ENCODE peak calls at places on chromosomes 3 and 15, in six cellular contexts. K, P, Z, D, L and Y are unnamed samples.

GRCh38 chr15:68599560-68600071 is 20.8 kb downstream of the CORO2B start:
- DNase-seq in P (no peak), D (peak), Z (peak), L (peak), K (peak), Y (no peak)

GRCh38 chr15:91022832-91023129 is 387 bp upstream of the VPS33B start:
- DNase-seq in D (no peak), K (no peak), Z (no peak), P (no peak), L (no peak), Y (no peak)

GRCh38 chr15:70538278-70538677 is 225.1 kb downstream of the UACA start:
- DNase-seq in K (no peak), P (no peak), D (no peak), L (no peak), Z (no peak), Y (no peak)

GRCh38 chr3:157429703-157430102 is 6.9 kb upstream of the PTX3 start:
- DNase-seq in K (peak), P (no peak), Z (no peak), D (no peak), L (no peak), Y (peak)

GRCh38 chr3:191141728-191142127 is 57.3 kb upstream of the OSTN start:
- DNase-seq in Z (peak), P (no peak), L (peak), D (no peak), K (peak), Y (no peak)

GRCh38 chr3:171309906-171310359 is 150.3 kb downstream of the TNIK start:
- DNase-seq in P (no peak), K (peak), D (no peak), L (no peak), Z (no peak), Y (no peak)

GRCh38 chr3:127764841-127765362 is 57.4 kb downstream of the MGLL start:
- DNase-seq in P (no peak), Z (no peak), K (peak), D (no peak), L (no peak), Y (no peak)

GRCh38 chr15:48925714-48926223 is 38.0 kb downstream of the SHC4 start:
- DNase-seq in Z (no peak), K (peak), P (no peak), L (peak), D (no peak), Y (peak)

GRCh38 chr15:70494861-70495571 is 268.3 kb downstream of the UACA start:
- DNase-seq in L (peak), P (no peak), K (peak), Z (peak), D (no peak), Y (peak)

GRCh38 chr3:57803647-57804081 is 47.6 kb downstream of the SLMAP start:
- DNase-seq in L (peak), K (peak), P (no peak), Z (peak), D (no peak), Y (no peak)

GRCh38 chr3:109356442-109357155 is 19.3 kb upstream of the DPPA4 start:
- DNase-seq in P (no peak), D (no peak), Z (no peak), K (no peak), L (no peak), Y (no peak)

GRCh38 chr3:13563911-13564310 is 15.0 kb downstream of the FBLN2 start:
- DNase-seq in P (no peak), D (no peak), Z (no peak), L (no peak), K (no peak), Y (no peak)

GRCh38 chr3:170414202-170414663 is 4.4 kb upstream of the CLDN11 start:
- DNase-seq in Z (peak), K (peak), D (peak), P (no peak), L (peak), Y (peak)

GRCh38 chr15:66570327-66570726 is 4.5 kb upstream of the LCTL start:
- DNase-seq in D (no peak), P (no peak), L (no peak), Z (no peak), K (no peak), Y (no peak)

GRCh38 chr3:105253225-105253624 is 113.5 kb upstream of the ALCAM start:
- DNase-seq in D (no peak), L (no peak), K (no peak), P (no peak), Z (peak), Y (no peak)

GRCh38 chr15:96448923-96449322 is 118.4 kb downstream of the NR2F2 start:
- DNase-seq in K (no peak), D (no peak), L (no peak), P (no peak), Z (no peak), Y (no peak)

GRCh38 chr3:24306518-24306917 is 188.1 kb downstream of the THRB start:
- DNase-seq in P (no peak), L (no peak), K (no peak), D (no peak), Z (no peak), Y (no peak)

GRCh38 chr3:118080886-118081285 is 953.8 kb downstream of the IGSF11 start:
- DNase-seq in P (no peak), K (no peak), Z (no peak), L (no peak), D (no peak), Y (no peak)

GRCh38 chr15:94586099-94586498 is 354.7 kb downstream of the MCTP2 start:
- DNase-seq in Z (no peak), P (no peak), D (no peak), K (no peak), L (no peak), Y (no peak)

GRCh38 chr3:76107935-76108570 is 322.7 kb upstream of the ZNF717 start:
- DNase-seq in D (peak), Z (no peak), K (peak), L (no peak), P (no peak), Y (peak)

GRCh38 chr3:148902173-148902791 is 37.2 kb downstream of the CPA3 start:
- DNase-seq in D (no peak), P (no peak), Z (peak), L (peak), K (peak), Y (no peak)

GRCh38 chr3:125622381-125622788 is 27.1 kb upstream of the OSBPL11 start:
- DNase-seq in Z (peak), D (no peak), P (no peak), K (no peak), L (no peak), Y (no peak)

GRCh38 chr15:38844683-38845195 is 280.1 kb upstream of the RASGRP1 start:
- DNase-seq in K (no peak), L (no peak), P (no peak), D (no peak), Z (no peak), Y (no peak)

GRCh38 chr3:123353852-123354238 is 95.0 kb downstream of the ADCY5 start:
- DNase-seq in P (no peak), L (peak), K (no peak), D (no peak), Z (no peak), Y (no peak)

GRCh38 chr3:146464783-146465182 is 4.6 kb downstream of the PLSCR2 start:
- DNase-seq in D (no peak), K (no peak), Z (no peak), P (no peak), L (no peak), Y (no peak)

GRCh38 chr3:58324675-58325390 is 7.9 kb upstream of the PXK start:
- DNase-seq in K (no peak), D (no peak), L (no peak), P (no peak), Z (no peak), Y (no peak)

GRCh38 chr3:16303037-16303436 is 38.0 kb downstream of the OXNAD1 start:
- DNase-seq in K (no peak), Z (no peak), D (no peak), L (no peak), P (no peak), Y (no peak)

GRCh38 chr15:74196175-74196574 is 6.4 kb downstream of the STRA6 start:
- DNase-seq in K (peak), D (no peak), Z (peak), L (peak), P (no peak), Y (no peak)